ENCODE peak calls at places on chromosomes 1 and 21, in ten cellular contexts. One of them, this sample, is unnamed.

GRCh38 chr21:46551636-46552241 is 53.1 kb downstream of the S100B start:
- DNase-seq in ACHN: no peak
- DNase-seq in HTR-8/SVneo: no peak
- DNase-seq in A172: no peak
- DNase-seq in activated T-helper 1 cell treated with anti-CD3 and anti-CD28 coated beads, Interleukin-2, amount 50 U/mL, for 16 hours: no peak
- DNase-seq in uterus: no peak
- DNase-seq in lung microvascular endothelial cell: no peak
- DNase-seq in CD4-positive, alpha-beta T cell: peak
- DNase-seq in nucleus accumbens: no peak
- DNase-seq in ovary: no peak
- DNase-seq in this sample: no peak

GRCh38 chr21:34609244-34609950 is 5.5 kb downstream of the RCAN1 start:
- DNase-seq in ACHN: no peak
- DNase-seq in HTR-8/SVneo: no peak
- DNase-seq in A172: no peak
- DNase-seq in activated T-helper 1 cell treated with anti-CD3 and anti-CD28 coated beads, Interleukin-2, amount 50 U/mL, for 16 hours: no peak
- DNase-seq in uterus: no peak
- DNase-seq in lung microvascular endothelial cell: no peak
- DNase-seq in CD4-positive, alpha-beta T cell: no peak
- DNase-seq in nucleus accumbens: no peak
- DNase-seq in ovary: no peak
- DNase-seq in this sample: no peak

GRCh38 chr1:81430955-81431646 is 369.6 kb upstream of the ADGRL2 start:
- DNase-seq in ACHN: no peak
- DNase-seq in HTR-8/SVneo: no peak
- DNase-seq in A172: no peak
- DNase-seq in activated T-helper 1 cell treated with anti-CD3 and anti-CD28 coated beads, Interleukin-2, amount 50 U/mL, for 16 hours: no peak
- DNase-seq in uterus: no peak
- DNase-seq in lung microvascular endothelial cell: no peak
- DNase-seq in CD4-positive, alpha-beta T cell: no peak
- DNase-seq in nucleus accumbens: no peak
- DNase-seq in ovary: no peak
- DNase-seq in this sample: no peak

GRCh38 chr1:202036595-202037387 is 26.4 kb downstream of the ELF3 start:
- DNase-seq in ACHN: no peak
- DNase-seq in HTR-8/SVneo: no peak
- DNase-seq in A172: no peak
- DNase-seq in activated T-helper 1 cell treated with anti-CD3 and anti-CD28 coated beads, Interleukin-2, amount 50 U/mL, for 16 hours: no peak
- DNase-seq in uterus: no peak
- DNase-seq in lung microvascular endothelial cell: no peak
- DNase-seq in CD4-positive, alpha-beta T cell: no peak
- DNase-seq in nucleus accumbens: no peak
- DNase-seq in ovary: no peak
- DNase-seq in this sample: no peak

GRCh38 chr1:91806777-91807700 is 78.9 kb downstream of the TGFBR3 start:
- DNase-seq in ACHN: no peak
- DNase-seq in HTR-8/SVneo: no peak
- DNase-seq in A172: no peak
- DNase-seq in activated T-helper 1 cell treated with anti-CD3 and anti-CD28 coated beads, Interleukin-2, amount 50 U/mL, for 16 hours: no peak
- DNase-seq in uterus: no peak
- DNase-seq in lung microvascular endothelial cell: peak
- DNase-seq in CD4-positive, alpha-beta T cell: no peak
- DNase-seq in nucleus accumbens: no peak
- DNase-seq in ovary: no peak
- DNase-seq in this sample: no peak

GRCh38 chr1:178037510-178038253 is 56.2 kb upstream of the RASAL2 start:
- DNase-seq in ACHN: peak
- DNase-seq in HTR-8/SVneo: peak
- DNase-seq in A172: peak
- DNase-seq in activated T-helper 1 cell treated with anti-CD3 and anti-CD28 coated beads, Interleukin-2, amount 50 U/mL, for 16 hours: no peak
- DNase-seq in uterus: peak
- DNase-seq in lung microvascular endothelial cell: peak
- DNase-seq in CD4-positive, alpha-beta T cell: no peak
- DNase-seq in nucleus accumbens: peak
- DNase-seq in ovary: peak
- DNase-seq in this sample: peak

GRCh38 chr1:177789956-177790355 is 179.9 kb downstream of the SEC16B start:
- DNase-seq in ACHN: no peak
- DNase-seq in HTR-8/SVneo: no peak
- DNase-seq in A172: no peak
- DNase-seq in activated T-helper 1 cell treated with anti-CD3 and anti-CD28 coated beads, Interleukin-2, amount 50 U/mL, for 16 hours: no peak
- DNase-seq in uterus: no peak
- DNase-seq in lung microvascular endothelial cell: no peak
- DNase-seq in CD4-positive, alpha-beta T cell: no peak
- DNase-seq in nucleus accumbens: no peak
- DNase-seq in ovary: no peak
- DNase-seq in this sample: no peak

GRCh38 chr21:46437511-46437910 is 21.2 kb upstream of the DIP2A start:
- DNase-seq in ACHN: no peak
- DNase-seq in HTR-8/SVneo: no peak
- DNase-seq in A172: no peak
- DNase-seq in activated T-helper 1 cell treated with anti-CD3 and anti-CD28 coated beads, Interleukin-2, amount 50 U/mL, for 16 hours: no peak
- DNase-seq in uterus: no peak
- DNase-seq in lung microvascular endothelial cell: no peak
- DNase-seq in CD4-positive, alpha-beta T cell: no peak
- DNase-seq in nucleus accumbens: no peak
- DNase-seq in ovary: no peak
- DNase-seq in this sample: no peak

GRCh38 chr1:51410568-51411460 is 80.5 kb upstream of the TTC39A start:
- DNase-seq in ACHN: no peak
- DNase-seq in HTR-8/SVneo: no peak
- DNase-seq in A172: no peak
- DNase-seq in activated T-helper 1 cell treated with anti-CD3 and anti-CD28 coated beads, Interleukin-2, amount 50 U/mL, for 16 hours: no peak
- DNase-seq in uterus: no peak
- DNase-seq in lung microvascular endothelial cell: no peak
- DNase-seq in CD4-positive, alpha-beta T cell: no peak
- DNase-seq in nucleus accumbens: no peak
- DNase-seq in ovary: no peak
- DNase-seq in this sample: peak

GRCh38 chr1:3105167-3105863 is 36.3 kb downstream of the PRDM16 start:
- DNase-seq in ACHN: no peak
- DNase-seq in HTR-8/SVneo: no peak
- DNase-seq in A172: no peak
- DNase-seq in activated T-helper 1 cell treated with anti-CD3 and anti-CD28 coated beads, Interleukin-2, amount 50 U/mL, for 16 hours: no peak
- DNase-seq in uterus: no peak
- DNase-seq in lung microvascular endothelial cell: no peak
- DNase-seq in CD4-positive, alpha-beta T cell: no peak
- DNase-seq in nucleus accumbens: peak
- DNase-seq in ovary: no peak
- DNase-seq in this sample: no peak

GRCh38 chr1:36093919-36094318 is 5.2 kb downstream of the ADPRS start:
- DNase-seq in ACHN: no peak
- DNase-seq in HTR-8/SVneo: no peak
- DNase-seq in A172: no peak
- DNase-seq in activated T-helper 1 cell treated with anti-CD3 and anti-CD28 coated beads, Interleukin-2, amount 50 U/mL, for 16 hours: no peak
- DNase-seq in uterus: peak
- DNase-seq in lung microvascular endothelial cell: no peak
- DNase-seq in CD4-positive, alpha-beta T cell: no peak
- DNase-seq in nucleus accumbens: peak
- DNase-seq in ovary: peak
- DNase-seq in this sample: peak

GRCh38 chr1:64229307-64229706 is 25.9 kb downstream of the UBE2U start:
- DNase-seq in ACHN: no peak
- DNase-seq in HTR-8/SVneo: no peak
- DNase-seq in A172: no peak
- DNase-seq in activated T-helper 1 cell treated with anti-CD3 and anti-CD28 coated beads, Interleukin-2, amount 50 U/mL, for 16 hours: no peak
- DNase-seq in uterus: no peak
- DNase-seq in lung microvascular endothelial cell: no peak
- DNase-seq in CD4-positive, alpha-beta T cell: no peak
- DNase-seq in nucleus accumbens: no peak
- DNase-seq in ovary: no peak
- DNase-seq in this sample: no peak

GRCh38 chr1:214493126-214493796 is 58.1 kb downstream of the PTPN14 start:
- DNase-seq in ACHN: no peak
- DNase-seq in HTR-8/SVneo: no peak
- DNase-seq in A172: no peak
- DNase-seq in activated T-helper 1 cell treated with anti-CD3 and anti-CD28 coated beads, Interleukin-2, amount 50 U/mL, for 16 hours: no peak
- DNase-seq in uterus: no peak
- DNase-seq in lung microvascular endothelial cell: no peak
- DNase-seq in CD4-positive, alpha-beta T cell: no peak
- DNase-seq in nucleus accumbens: no peak
- DNase-seq in ovary: no peak
- DNase-seq in this sample: no peak

GRCh38 chr1:117366982-117367768 is at the start of gene MAN1A2:
- DNase-seq in ACHN: peak
- DNase-seq in HTR-8/SVneo: peak
- DNase-seq in A172: peak
- DNase-seq in activated T-helper 1 cell treated with anti-CD3 and anti-CD28 coated beads, Interleukin-2, amount 50 U/mL, for 16 hours: peak
- DNase-seq in uterus: peak
- DNase-seq in lung microvascular endothelial cell: peak
- DNase-seq in CD4-positive, alpha-beta T cell: peak
- DNase-seq in nucleus accumbens: peak
- DNase-seq in ovary: peak
- DNase-seq in this sample: peak

GRCh38 chr1:222233441-222234180 is 314.3 kb downstream of the HHIPL2 start:
- DNase-seq in ACHN: no peak
- DNase-seq in HTR-8/SVneo: no peak
- DNase-seq in A172: no peak
- DNase-seq in activated T-helper 1 cell treated with anti-CD3 and anti-CD28 coated beads, Interleukin-2, amount 50 U/mL, for 16 hours: no peak
- DNase-seq in uterus: no peak
- DNase-seq in lung microvascular endothelial cell: no peak
- DNase-seq in CD4-positive, alpha-beta T cell: no peak
- DNase-seq in nucleus accumbens: no peak
- DNase-seq in ovary: no peak
- DNase-seq in this sample: no peak

GRCh38 chr1:9753121-9753531 is 70.6 kb downstream of the CLSTN1 start:
- DNase-seq in ACHN: peak
- DNase-seq in HTR-8/SVneo: no peak
- DNase-seq in A172: peak
- DNase-seq in activated T-helper 1 cell treated with anti-CD3 and anti-CD28 coated beads, Interleukin-2, amount 50 U/mL, for 16 hours: no peak
- DNase-seq in uterus: peak
- DNase-seq in lung microvascular endothelial cell: peak
- DNase-seq in CD4-positive, alpha-beta T cell: no peak
- DNase-seq in nucleus accumbens: no peak
- DNase-seq in ovary: peak
- DNase-seq in this sample: no peak

GRCh38 chr1:98399219-98399618 is 262.3 kb upstream of the SNX7 start:
- DNase-seq in ACHN: no peak
- DNase-seq in HTR-8/SVneo: no peak
- DNase-seq in A172: no peak
- DNase-seq in activated T-helper 1 cell treated with anti-CD3 and anti-CD28 coated beads, Interleukin-2, amount 50 U/mL, for 16 hours: no peak
- DNase-seq in uterus: no peak
- DNase-seq in lung microvascular endothelial cell: no peak
- DNase-seq in CD4-positive, alpha-beta T cell: no peak
- DNase-seq in nucleus accumbens: no peak
- DNase-seq in ovary: no peak
- DNase-seq in this sample: no peak

GRCh38 chr1:178262101-178262500 is 168.2 kb downstream of the RASAL2 start:
- DNase-seq in ACHN: peak
- DNase-seq in HTR-8/SVneo: no peak
- DNase-seq in A172: no peak
- DNase-seq in activated T-helper 1 cell treated with anti-CD3 and anti-CD28 coated beads, Interleukin-2, amount 50 U/mL, for 16 hours: no peak
- DNase-seq in uterus: no peak
- DNase-seq in lung microvascular endothelial cell: peak
- DNase-seq in CD4-positive, alpha-beta T cell: no peak
- DNase-seq in nucleus accumbens: no peak
- DNase-seq in ovary: no peak
- DNase-seq in this sample: peak

GRCh38 chr21:46196733-46197132 is 12.5 kb upstream of the SPATC1L start:
- DNase-seq in ACHN: no peak
- DNase-seq in HTR-8/SVneo: no peak
- DNase-seq in A172: no peak
- DNase-seq in activated T-helper 1 cell treated with anti-CD3 and anti-CD28 coated beads, Interleukin-2, amount 50 U/mL, for 16 hours: no peak
- DNase-seq in uterus: peak
- DNase-seq in lung microvascular endothelial cell: no peak
- DNase-seq in CD4-positive, alpha-beta T cell: no peak
- DNase-seq in nucleus accumbens: no peak
- DNase-seq in ovary: peak
- DNase-seq in this sample: no peak

GRCh38 chr1:205013683-205014367 is 29.2 kb upstream of the CNTN2 start:
- DNase-seq in ACHN: no peak
- DNase-seq in HTR-8/SVneo: no peak
- DNase-seq in A172: no peak
- DNase-seq in activated T-helper 1 cell treated with anti-CD3 and anti-CD28 coated beads, Interleukin-2, amount 50 U/mL, for 16 hours: no peak
- DNase-seq in uterus: peak
- DNase-seq in lung microvascular endothelial cell: no peak
- DNase-seq in CD4-positive, alpha-beta T cell: no peak
- DNase-seq in nucleus accumbens: peak
- DNase-seq in ovary: peak
- DNase-seq in this sample: no peak

GRCh38 chr1:40710581-40711315 is 19.2 kb downstream of the NFYC start:
- DNase-seq in ACHN: no peak
- DNase-seq in HTR-8/SVneo: no peak
- DNase-seq in A172: no peak
- DNase-seq in activated T-helper 1 cell treated with anti-CD3 and anti-CD28 coated beads, Interleukin-2, amount 50 U/mL, for 16 hours: no peak
- DNase-seq in uterus: no peak
- DNase-seq in lung microvascular endothelial cell: no peak
- DNase-seq in CD4-positive, alpha-beta T cell: no peak
- DNase-seq in nucleus accumbens: no peak
- DNase-seq in ovary: no peak
- DNase-seq in this sample: no peak

GRCh38 chr1:6025269-6026094 is 20.2 kb upstream of the KCNAB2 start:
- DNase-seq in ACHN: peak
- DNase-seq in HTR-8/SVneo: peak
- DNase-seq in A172: peak
- DNase-seq in activated T-helper 1 cell treated with anti-CD3 and anti-CD28 coated beads, Interleukin-2, amount 50 U/mL, for 16 hours: no peak
- DNase-seq in uterus: no peak
- DNase-seq in lung microvascular endothelial cell: no peak
- DNase-seq in CD4-positive, alpha-beta T cell: no peak
- DNase-seq in nucleus accumbens: peak
- DNase-seq in ovary: no peak
- DNase-seq in this sample: peak

GRCh38 chr1:237042892-237043576 is 1.1 kb downstream of the RYR2 start:
- DNase-seq in ACHN: no peak
- DNase-seq in HTR-8/SVneo: no peak
- DNase-seq in A172: no peak
- DNase-seq in activated T-helper 1 cell treated with anti-CD3 and anti-CD28 coated beads, Interleukin-2, amount 50 U/mL, for 16 hours: no peak
- DNase-seq in uterus: no peak
- DNase-seq in lung microvascular endothelial cell: no peak
- DNase-seq in CD4-positive, alpha-beta T cell: no peak
- DNase-seq in nucleus accumbens: peak
- DNase-seq in ovary: peak
- DNase-seq in this sample: no peak

GRCh38 chr1:90835172-90835660 is 118.1 kb upstream of the BARHL2 start:
- DNase-seq in ACHN: no peak
- DNase-seq in HTR-8/SVneo: no peak
- DNase-seq in A172: no peak
- DNase-seq in activated T-helper 1 cell treated with anti-CD3 and anti-CD28 coated beads, Interleukin-2, amount 50 U/mL, for 16 hours: no peak
- DNase-seq in uterus: no peak
- DNase-seq in lung microvascular endothelial cell: no peak
- DNase-seq in CD4-positive, alpha-beta T cell: no peak
- DNase-seq in nucleus accumbens: no peak
- DNase-seq in ovary: no peak
- DNase-seq in this sample: no peak

GRCh38 chr1:235984041-235984820 is 80.7 kb downstream of the NID1 start:
- DNase-seq in ACHN: no peak
- DNase-seq in HTR-8/SVneo: no peak
- DNase-seq in A172: peak
- DNase-seq in activated T-helper 1 cell treated with anti-CD3 and anti-CD28 coated beads, Interleukin-2, amount 50 U/mL, for 16 hours: no peak
- DNase-seq in uterus: no peak
- DNase-seq in lung microvascular endothelial cell: peak
- DNase-seq in CD4-positive, alpha-beta T cell: no peak
- DNase-seq in nucleus accumbens: no peak
- DNase-seq in ovary: no peak
- DNase-seq in this sample: no peak

GRCh38 chr1:9822490-9822889 is 1.3 kb downstream of the CLSTN1 start:
- DNase-seq in ACHN: peak
- DNase-seq in HTR-8/SVneo: no peak
- DNase-seq in A172: no peak
- DNase-seq in activated T-helper 1 cell treated with anti-CD3 and anti-CD28 coated beads, Interleukin-2, amount 50 U/mL, for 16 hours: no peak
- DNase-seq in uterus: no peak
- DNase-seq in lung microvascular endothelial cell: no peak
- DNase-seq in CD4-positive, alpha-beta T cell: no peak
- DNase-seq in nucleus accumbens: no peak
- DNase-seq in ovary: no peak
- DNase-seq in this sample: no peak

GRCh38 chr1:77399250-77400086 is 117.6 kb downstream of the AK5 start:
- DNase-seq in ACHN: no peak
- DNase-seq in HTR-8/SVneo: no peak
- DNase-seq in A172: no peak
- DNase-seq in activated T-helper 1 cell treated with anti-CD3 and anti-CD28 coated beads, Interleukin-2, amount 50 U/mL, for 16 hours: no peak
- DNase-seq in uterus: no peak
- DNase-seq in lung microvascular endothelial cell: no peak
- DNase-seq in CD4-positive, alpha-beta T cell: no peak
- DNase-seq in nucleus accumbens: no peak
- DNase-seq in ovary: no peak
- DNase-seq in this sample: peak

GRCh38 chr1:101285922-101286568 is 49.2 kb downstream of the S1PR1 start:
- DNase-seq in ACHN: no peak
- DNase-seq in HTR-8/SVneo: no peak
- DNase-seq in A172: no peak
- DNase-seq in activated T-helper 1 cell treated with anti-CD3 and anti-CD28 coated beads, Interleukin-2, amount 50 U/mL, for 16 hours: no peak
- DNase-seq in uterus: no peak
- DNase-seq in lung microvascular endothelial cell: peak
- DNase-seq in CD4-positive, alpha-beta T cell: no peak
- DNase-seq in nucleus accumbens: no peak
- DNase-seq in ovary: no peak
- DNase-seq in this sample: no peak